ENCODE peak calls at places on chromosomes 3 and 15, in four cellular contexts. Y is GM12878, U is H1, V is K562. G is an unnamed sample.

GRCh38 chr15:25733856-25734679 is 129.1 kb downstream of the ATP10A start:
- DNase-seq in Y (no peak), U (no peak), V (no peak), G (no peak)

GRCh38 chr3:179672918-179673317 is 20.1 kb downstream of the USP13 start:
- DNase-seq in Y (no peak), U (no peak), V (no peak), G (no peak)

GRCh38 chr15:84142888-84143337 is 92.7 kb upstream of the GOLGA6L4 start:
- DNase-seq in Y (peak; percentile 67), U (peak; percentile 49), V (peak; percentile 90), G (peak; percentile 75)

GRCh38 chr3:195913382-195913781 is 5.0 kb upstream of the TNK2 start:
- DNase-seq in Y (no peak), U (no peak), V (no peak), G (no peak)

GRCh38 chr15:55277116-55277564 is 12.5 kb downstream of the RAB27A start:
- DNase-seq in Y (peak; percentile 84), U (no peak), V (no peak), G (no peak)

GRCh38 chr3:101643009-101643844 is 33.7 kb downstream of the ZBTB11 start:
- DNase-seq in Y (no peak), U (no peak), V (peak; percentile 44), G (no peak)

GRCh38 chr3:39763390-39763789 is 46.0 kb upstream of the MYRIP start:
- DNase-seq in Y (no peak), U (no peak), V (no peak), G (no peak)

GRCh38 chr3:58299839-58300516 is 6.1 kb upstream of the RPP14 start:
- DNase-seq in Y (no peak), U (no peak), V (no peak), G (peak; percentile 25)

GRCh38 chr3:112582242-112582874 is 20.5 kb downstream of the SLC35A5 start:
- DNase-seq in Y (no peak), U (no peak), V (peak; percentile 49), G (peak; percentile 21)

GRCh38 chr3:197508511-197508910 is 47.3 kb downstream of the BDH1 start:
- DNase-seq in Y (no peak), U (no peak), V (no peak), G (no peak)

GRCh38 chr3:32781211-32781968 is 36.4 kb upstream of the TRIM71 start:
- DNase-seq in Y (peak; percentile 26), U (peak; percentile 86), V (peak; percentile 95), G (peak; percentile 83)

GRCh38 chr3:32780735-32781210 is 37.0 kb upstream of the TRIM71 start:
- DNase-seq in Y (no peak), U (peak; percentile 98), V (peak; percentile 88), G (peak; percentile 85)

GRCh38 chr3:32778389-32778788 is 39.4 kb upstream of the TRIM71 start:
- DNase-seq in Y (no peak), U (no peak), V (no peak), G (peak; percentile 53)

GRCh38 chr3:32780071-32780734 is 37.6 kb upstream of the TRIM71 start:
- DNase-seq in Y (no peak), U (peak; percentile 23), V (no peak), G (peak; percentile 79)

GRCh38 chr3:32782417-32782816 is 35.4 kb upstream of the TRIM71 start:
- DNase-seq in Y (no peak), U (no peak), V (no peak), G (no peak)
- TF ChIP-seq HDAC2 in Y (no peak), U (no peak), V (no peak), G (no peak)

DNA sequence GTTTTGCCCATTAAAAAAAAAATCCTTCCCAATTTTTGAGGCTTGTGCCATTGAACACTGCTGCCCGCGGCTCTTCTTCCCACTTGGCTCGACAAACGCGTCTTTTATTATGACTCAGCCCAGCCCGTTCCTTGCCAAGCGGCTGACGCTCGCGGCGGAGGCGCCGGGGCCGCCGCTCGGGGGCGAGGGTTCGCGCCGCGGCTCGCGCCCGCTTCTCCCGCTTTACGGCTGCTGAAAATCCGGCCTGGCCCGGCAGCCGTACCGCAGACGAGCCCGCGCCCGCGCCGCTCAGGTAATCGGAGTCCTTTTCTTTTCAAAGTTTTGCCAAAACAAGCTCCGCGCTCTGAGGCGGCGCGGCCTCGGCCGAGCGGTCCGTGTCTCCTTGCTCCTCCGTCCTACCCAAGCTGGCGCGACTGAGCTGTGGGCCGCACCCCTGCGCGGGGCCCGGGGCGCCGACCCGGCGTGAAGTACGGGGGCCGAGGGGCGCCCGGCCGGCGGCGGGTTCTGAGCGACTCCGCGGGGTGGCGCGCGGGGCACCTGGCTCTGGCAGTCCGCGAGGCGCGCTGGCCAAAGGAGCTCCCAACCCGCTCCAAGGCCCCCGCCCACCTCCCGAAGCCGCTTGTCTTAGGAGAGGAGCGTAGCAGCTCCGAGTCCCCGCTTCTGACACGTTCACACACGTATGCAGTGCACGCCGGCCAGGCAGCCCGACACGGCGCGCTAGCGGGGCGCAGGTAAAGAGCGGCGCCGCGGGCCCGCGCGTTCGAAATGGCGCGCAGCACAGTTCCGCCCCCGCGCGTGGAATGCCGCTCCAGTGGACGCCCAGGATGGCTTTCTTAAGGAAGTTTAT is 418.2 kb upstream of the NAALADL2 start:
- DNase-seq in Y (no peak), U (peak; percentile 68), V (peak; percentile 76), G (peak; percentile 31)
- TF ChIP-seq TAF1 in Y (no peak), U (peak; percentile 87), V (no peak), G (peak; percentile 25)

GRCh38 chr3:49711489-49711888 is 8.0 kb downstream of the AMIGO3 start:
- DNase-seq in Y (no peak), U (no peak), V (no peak), G (no peak)
- TF ChIP-seq HDAC2 in Y (no peak), U (no peak), V (no peak), G (no peak)

DNA sequence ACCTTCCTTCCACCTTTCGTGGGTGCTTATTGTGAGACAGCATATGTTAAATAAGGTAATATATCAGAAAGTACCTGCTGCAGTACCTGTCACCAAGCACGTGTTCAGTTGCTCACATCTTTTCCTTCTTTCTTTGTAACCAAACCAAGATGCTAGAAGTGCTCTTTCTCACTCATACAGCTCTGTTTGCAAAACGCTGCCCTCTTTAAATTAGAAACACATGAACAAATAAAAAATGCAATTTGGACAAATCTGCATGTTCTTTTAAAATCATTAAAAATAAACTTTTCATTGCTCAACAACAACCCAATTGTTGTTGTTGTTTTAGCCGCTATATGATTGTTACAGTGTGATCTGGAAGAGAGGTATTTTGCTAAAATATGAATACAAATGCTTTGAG is 193.5 kb upstream of the ZBTB20 start:
- DNase-seq in Y (no peak), U (no peak), V (no peak), G (no peak)
- TF ChIP-seq TAF1 in Y (no peak), U (no peak), V (no peak), G (no peak)

DNA sequence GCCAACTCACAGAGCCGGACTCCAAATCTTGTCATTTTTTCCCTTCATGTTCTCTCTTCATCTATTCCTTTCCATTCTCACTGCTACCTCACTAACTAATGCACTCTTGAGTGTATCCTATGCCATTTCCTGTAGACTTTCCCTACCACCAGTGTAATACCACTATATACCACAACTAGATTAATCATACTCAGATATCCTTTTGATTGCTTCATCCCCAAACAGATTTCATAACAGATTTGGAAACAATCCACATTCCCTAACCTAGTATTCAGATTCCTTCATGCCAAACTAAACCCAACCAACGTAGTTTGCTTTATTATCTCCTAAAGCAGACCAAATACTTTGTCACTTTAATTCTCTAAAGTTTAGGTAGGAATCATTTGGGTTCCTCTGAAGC is 2.6 kb upstream of the PLOD2 start:
- DNase-seq in Y (no peak), U (no peak), V (no peak), G (no peak)
- TF ChIP-seq HDAC2 in Y (no peak), U (no peak), V (no peak), G (no peak)

GRCh38 chr3:126448893-126449180 is 26.9 kb downstream of the ZXDC start:
- DNase-seq in Y (no peak), U (no peak), V (no peak), G (no peak)
- TF ChIP-seq TAF1 in Y (no peak), U (no peak), V (no peak), G (no peak)

GRCh38 chr3:8767667-8768363 is 1.6 kb downstream of the OXTR start:
- DNase-seq in Y (no peak), U (peak; percentile 58), V (no peak), G (peak; percentile 28)
- TF ChIP-seq HDAC2 in Y (no peak), U (no peak), V (no peak), G (no peak)

GRCh38 chr3:132007617-132008016 is 27.2 kb downstream of the CPNE4 start:
- DNase-seq in Y (no peak), U (no peak), V (no peak), G (no peak)
- TF ChIP-seq TAF1 in Y (no peak), U (no peak), V (no peak), G (no peak)